ENCODE peak calls at places on chromosome 21, in seven cellular contexts. W is IMR-90, I is K562, A is HepG2, Z is HCT116, Y is H1, P is GM12878. M is an unnamed sample.
A peak's percentile ranks its signal among the peaks of the same experiment; 100 is the strongest.

GRCh38 chr21:33884361-33885157 is 31.0 kb downstream of the ATP5PO start:
- DNase-seq in Z (no peak), I (no peak), W (no peak), A (no peak), P (no peak), Y (no peak), M (no peak)

GRCh38 chr21:29174607-29175013 is 44.2 kb downstream of the MAP3K7CL start:
- DNase-seq in W (peak; percentile 30), P (no peak), Y (no peak), A (no peak), Z (no peak), I (no peak), M (no peak)

GRCh38 chr21:33198346-33199135 is 31.2 kb upstream of the IFNAR2 start:
- DNase-seq in P (no peak), A (no peak), I (no peak), Y (no peak), Z (no peak), W (peak; percentile 63), M (no peak)

GRCh38 chr21:33682992-33683627 is 40.8 kb downstream of the ITSN1 start:
- DNase-seq in Y (no peak), I (peak; percentile 67), Z (peak; percentile 90), P (no peak), W (peak; percentile 88), A (peak; percentile 56), M (peak; percentile 3)

GRCh38 chr21:20311388-20311787 is 686.8 kb upstream of the NCAM2 start:
- DNase-seq in P (no peak), Z (no peak), I (no peak), Y (no peak), A (no peak), W (no peak), M (no peak)

GRCh38 chr21:26138615-26139257 is 31.8 kb downstream of the APP start:
- DNase-seq in Y (no peak), W (no peak), P (no peak), I (no peak), Z (no peak), A (no peak), M (peak; percentile 42)

GRCh38 chr21:33031152-33031551 is 5.4 kb downstream of the OLIG2 start:
- DNase-seq in I (no peak), W (no peak), A (no peak), Z (no peak), P (no peak), Y (peak; percentile 46), M (no peak)

GRCh38 chr21:39406065-39406464 is 39.5 kb downstream of the LCA5L start:
- DNase-seq in A (no peak), Y (no peak), W (no peak), I (no peak), P (no peak), Z (no peak), M (no peak)

GRCh38 chr21:15159382-15160020 is 94.7 kb upstream of the NRIP1 start:
- DNase-seq in W (no peak), Z (no peak), I (no peak), P (no peak), Y (no peak), A (no peak), M (no peak)

GRCh38 chr21:25682382-25682781 is 43.3 kb downstream of the JAM2 start:
- DNase-seq in Y (no peak), I (no peak), P (no peak), A (no peak), W (no peak), Z (no peak), M (no peak)

GRCh38 chr21:43880111-43880985 is 15.3 kb downstream of the AGPAT3 start:
- DNase-seq in Z (peak; percentile 81), W (peak; percentile 18), A (no peak), Y (no peak), I (no peak), P (no peak), M (no peak)
- TF ChIP-seq CEBPB in Z (no peak), W (no peak), A (no peak), Y (no peak), I (no peak), P (no peak), M (no peak)

DNA sequence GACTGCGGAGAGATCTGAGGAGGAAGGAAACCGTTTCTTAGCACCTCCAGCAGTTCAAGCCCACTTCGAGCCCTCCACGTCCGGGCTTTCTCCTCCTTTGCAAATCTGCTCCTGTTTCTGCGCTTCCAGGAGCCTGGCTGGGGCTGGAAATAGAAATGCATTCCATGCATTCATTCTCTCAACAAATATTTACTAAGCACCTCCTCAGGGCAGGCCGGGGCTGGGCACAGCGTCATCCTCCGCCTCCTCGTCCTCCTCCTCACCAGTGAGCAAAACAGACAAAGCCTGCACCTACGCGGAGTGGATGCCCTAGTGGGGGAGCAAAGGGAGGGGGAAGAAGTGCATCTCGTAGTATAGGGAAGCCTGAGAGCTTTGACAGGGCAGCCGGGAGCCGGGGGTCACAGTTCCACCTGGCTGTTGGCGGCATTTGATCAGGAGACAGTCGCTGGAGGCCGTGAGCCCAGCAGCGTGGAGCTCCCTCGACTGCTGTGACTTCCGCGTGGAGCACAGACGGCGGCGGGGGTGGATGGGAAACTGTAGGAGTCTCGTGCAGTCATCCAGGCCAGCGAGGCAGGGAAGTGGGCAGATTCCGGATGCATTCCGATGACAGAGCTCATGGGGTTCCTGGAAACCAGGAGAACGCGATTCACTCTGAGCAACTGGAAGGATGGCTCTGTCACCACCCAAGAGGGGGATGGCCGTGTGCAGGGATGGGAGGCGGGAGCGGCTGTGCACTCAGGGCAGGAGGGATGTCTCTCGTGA is 93.4 kb downstream of the SIK1 start:
- DNase-seq in I (no peak), Y (no peak), P (no peak), W (peak; percentile 96), Z (no peak), A (peak; percentile 68), M (peak; percentile 97)
- TF ChIP-seq POLR2A in I (no peak), Y (no peak), P (no peak), W (peak; percentile 82), Z (no peak), A (no peak), M (peak; percentile 19)

GRCh38 chr21:35016517-35017188 is 32.4 kb downstream of the RUNX1 start:
- DNase-seq in I (no peak), P (no peak), W (no peak), Z (no peak), Y (no peak), A (no peak), M (no peak)

GRCh38 chr21:35017256-35017655 is 31.8 kb downstream of the RUNX1 start:
- DNase-seq in A (no peak), Y (no peak), P (no peak), W (no peak), Z (no peak), I (no peak), M (no peak)

GRCh38 chr21:35014302-35015044 is 34.6 kb downstream of the RUNX1 start:
- DNase-seq in I (no peak), W (peak; percentile 33), A (no peak), Z (no peak), P (no peak), Y (no peak), M (no peak)

GRCh38 chr21:35016071-35016470 is 33.0 kb downstream of the RUNX1 start:
- DNase-seq in P (no peak), I (no peak), Z (no peak), A (no peak), Y (no peak), W (no peak), M (no peak)

DNA sequence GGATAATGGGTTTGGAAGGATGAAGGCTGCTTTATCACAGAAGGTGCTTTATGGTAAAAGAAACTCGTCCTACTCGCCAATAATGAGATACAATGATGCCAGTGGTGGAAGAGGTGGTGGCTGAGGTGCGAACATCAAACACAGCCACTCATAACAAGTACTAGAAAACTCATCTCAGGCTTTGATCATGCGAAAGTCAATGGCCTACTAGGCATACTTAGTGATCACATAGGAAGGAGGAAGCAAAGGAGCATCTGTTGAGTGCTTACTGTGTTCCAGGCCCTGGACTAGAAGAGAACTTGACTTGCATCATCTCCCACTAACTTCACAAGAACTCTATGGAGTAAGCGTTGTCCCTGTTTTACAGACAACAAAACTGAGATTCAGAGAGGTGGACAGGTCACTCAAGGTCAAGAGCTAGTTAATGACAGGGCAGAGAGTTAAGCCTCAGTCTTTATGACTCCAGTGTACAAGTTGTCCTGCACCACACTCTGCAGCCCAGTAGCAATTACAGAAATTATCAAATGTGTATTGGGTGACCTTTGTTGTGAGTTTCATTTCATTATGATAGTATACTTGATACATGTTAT is 33.6 kb downstream of the RUNX1 start:
- DNase-seq in Y (no peak), I (no peak), A (no peak), P (no peak), Z (no peak), W (no peak), M (no peak)
- TF ChIP-seq CEBPB in Y (no peak), I (no peak), A (no peak), P (no peak), Z (no peak), W (no peak), M (no peak)

DNA sequence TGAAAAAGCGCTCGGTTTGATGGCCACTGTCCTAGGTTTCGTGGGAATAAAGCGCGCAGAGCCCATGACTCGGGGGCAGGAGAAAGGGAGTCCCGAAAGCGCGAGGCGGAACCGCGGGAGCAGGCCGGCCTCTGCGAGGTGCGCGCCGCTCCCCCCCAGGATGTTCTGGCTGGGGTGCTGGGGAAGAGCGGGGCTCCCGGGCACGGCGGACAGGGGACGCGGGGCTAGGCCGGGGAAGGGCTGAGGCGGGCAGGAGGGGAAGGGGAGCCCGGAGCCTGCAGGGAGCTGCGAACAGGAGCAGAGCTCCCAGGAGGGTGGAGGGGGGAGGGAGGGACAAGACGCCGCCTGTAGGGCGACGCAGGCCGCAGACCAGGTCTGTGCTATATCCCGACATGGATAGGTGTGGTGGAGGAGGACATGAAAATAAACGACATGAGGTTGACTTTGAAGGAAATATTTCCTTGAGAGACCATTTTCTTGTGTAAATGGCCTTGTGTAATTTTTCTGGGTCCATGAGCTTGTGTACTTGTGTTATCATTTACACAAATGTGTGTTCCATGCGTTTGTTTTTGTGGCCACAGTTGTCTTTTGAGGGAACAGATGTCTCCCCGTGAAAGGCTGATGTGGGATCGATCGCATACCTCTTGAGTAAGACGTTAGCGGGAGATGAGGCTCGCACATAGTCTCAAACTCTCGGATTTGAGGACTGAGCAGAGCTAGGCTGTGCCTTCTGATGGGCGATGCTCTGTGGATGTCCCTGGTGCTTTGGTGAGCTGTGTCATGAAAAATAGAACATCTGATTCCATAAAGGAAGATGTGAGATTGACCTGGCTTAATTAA is 1.3 kb downstream of the PCNT start:
- DNase-seq in A (peak; percentile 35), Z (peak; percentile 28), P (no peak), Y (peak; percentile 70), I (peak; percentile 89), W (peak; percentile 47), M (peak; percentile 65)
- TF ChIP-seq POLR2A in A (no peak), Z (peak; percentile 20), P (peak; percentile 13), Y (no peak), I (peak; percentile 63), W (no peak), M (no peak)

GRCh38 chr21:37269481-37269880 is 2.3 kb upstream of the VPS26C start:
- DNase-seq in P (no peak), Z (no peak), Y (peak; percentile 31), I (peak; percentile 59), A (no peak), W (no peak), M (no peak)
- TF ChIP-seq CEBPB in P (no peak), Z (no peak), Y (no peak), I (no peak), A (no peak), W (no peak), M (no peak)